ENCODE peak calls at places on chromosomes 13 and 19, in eight cellular contexts. P, D, U, R, E, I, N and K are unnamed samples. For H3K27me3, the result is how much of the 10 kb centered on the place peaks cover.

GRCh38 chr19:8697671-8698432 is 743 bp downstream of the ACTL9 start:
- DNase-seq in P (no peak), D (no peak), U (no peak), R (no peak), E (no peak), I (no peak), N (no peak), K (no peak)

GRCh38 chr13:49977992-49978391 is 18.9 kb upstream of the TRIM13 start:
- DNase-seq in P (no peak), D (no peak), U (no peak), R (no peak), E (no peak), I (no peak), N (no peak), K (no peak)

GRCh38 chr19:33194884-33195710 is 967 bp downstream of the LRP3 start:
- DNase-seq in P (no peak), D (peak), U (peak), R (no peak), E (peak), I (no peak), N (no peak), K (no peak)

GRCh38 chr19:46821512-46822359 is 28.9 kb downstream of the AP2S1 start:
- DNase-seq in P (no peak), D (no peak), U (no peak), R (peak), E (no peak), I (no peak), N (no peak), K (no peak)

GRCh38 chr19:48638831-48639381 is 1.7 kb upstream of the DBP start:
- DNase-seq in P (no peak), D (peak), U (no peak), R (peak), E (no peak), I (no peak), N (no peak), K (no peak)

GRCh38 chr13:102033316-102033715 is 368.5 kb downstream of the FGF14 start:
- DNase-seq in P (no peak), D (no peak), U (no peak), R (no peak), E (no peak), I (no peak), N (no peak), K (no peak)

GRCh38 chr13:101942038-101942437 is 459.8 kb downstream of the FGF14 start:
- DNase-seq in P (no peak), D (no peak), U (no peak), R (no peak), E (peak), I (no peak), N (peak), K (no peak)

GRCh38 chr19:9939301-9939913 is 3.1 kb upstream of the OLFM2 start:
- DNase-seq in P (no peak), D (no peak), U (no peak), R (no peak), E (no peak), I (no peak), N (no peak), K (no peak)

GRCh38 chr13:77274126-77274525 is 52.8 kb downstream of the MYCBP2 start:
- DNase-seq in P (no peak), D (no peak), U (no peak), R (no peak), E (no peak), I (no peak), N (no peak), K (no peak)

GRCh38 chr19:7565332-7565731 is 29.8 kb downstream of the PNPLA6 start:
- DNase-seq in P (no peak), D (no peak), U (no peak), R (no peak), E (no peak), I (no peak), N (no peak), K (no peak)

GRCh38 chr19:54114340-54114826 is 1.1 kb downstream of the TFPT start:
- DNase-seq in P (no peak), D (no peak), U (peak), R (peak), E (no peak), I (no peak), N (no peak), K (no peak)

GRCh38 chr19:33399081-33399744 is 25.7 kb downstream of the CEBPG start:
- DNase-seq in P (no peak), D (no peak), U (no peak), R (peak), E (no peak), I (no peak), N (no peak), K (no peak)

GRCh38 chr19:3818479-3818878 is 32.3 kb upstream of the MATK start:
- DNase-seq in P (no peak), D (no peak), U (no peak), R (no peak), E (no peak), I (no peak), N (no peak), K (no peak)

GRCh38 chr19:13986348-13986904 is 19.7 kb downstream of the RFX1 start:
- DNase-seq in P (peak), D (peak), U (peak), R (peak), E (no peak), I (no peak), N (peak), K (no peak)

GRCh38 chr13:44237276-44237767 is 136.3 kb upstream of the SERP2 start:
- DNase-seq in P (no peak), D (peak), U (no peak), R (no peak), E (no peak), I (no peak), N (peak), K (no peak)

GRCh38 chr19:571127-571974 is 1.0 kb upstream of the BSG start:
- DNase-seq in P (no peak), D (no peak), U (peak), R (peak), E (peak), I (no peak), N (no peak), K (no peak)

GRCh38 chr19:610801-611505 is 21.3 kb downstream of the HCN2 start:
- DNase-seq in P (no peak), D (peak), U (peak), R (peak), E (no peak), I (no peak), N (peak), K (no peak)

GRCh38 chr19:10356431-10356830 is 17.0 kb upstream of the ICAM3 start:
- DNase-seq in P (no peak), D (no peak), U (no peak), R (no peak), E (no peak), I (no peak), N (no peak), K (no peak)

GRCh38 chr19:14405758-14406644 is 13.1 kb downstream of the DDX39A start:
- DNase-seq in P (no peak), D (peak), U (peak), R (peak), E (peak), I (peak), N (peak), K (no peak)

GRCh38 chr19:47729468-47729798 is 15.9 kb upstream of the NOP53 start:
- DNase-seq in P (no peak), D (peak), U (peak), R (no peak), E (no peak), I (peak), N (peak), K (no peak)

GRCh38 chr19:47280183-47280797 is 5.6 kb downstream of the INAFM1 start:
- DNase-seq in P (no peak), D (peak), U (peak), R (peak), E (peak), I (no peak), N (no peak), K (no peak)

GRCh38 chr13:108929532-108929931 is 300.1 kb downstream of the MYO16 start:
- DNase-seq in P (no peak), D (no peak), U (no peak), R (no peak), E (no peak), I (no peak), N (no peak), K (no peak)

GRCh38 chr13:99157046-99157445 is 43.6 kb upstream of the UBAC2 start:
- DNase-seq in P (no peak), D (no peak), U (no peak), R (no peak), E (no peak), I (no peak), N (no peak), K (no peak)

GRCh38 chr13:24341439-24341838 is 32.1 kb downstream of the C1QTNF9 start:
- DNase-seq in P (no peak), D (no peak), U (peak), R (no peak), E (no peak), I (peak), N (no peak), K (no peak)

GRCh38 chr19:2722541-2723344 is 1.6 kb upstream of the DIRAS1 start:
- DNase-seq in P (no peak), D (peak), U (peak), R (no peak), E (no peak), I (no peak), N (peak), K (no peak)

GRCh38 chr19:40424637-40425449 is 949 bp downstream of the SERTAD1 start:
- DNase-seq in P (no peak), D (no peak), U (no peak), R (peak), E (no peak), I (no peak), N (no peak), K (peak)

GRCh38 chr13:27005556-27005955 is 166.1 kb downstream of the USP12 start:
- DNase-seq in P (no peak), D (no peak), U (no peak), R (peak), E (no peak), I (no peak), N (no peak), K (no peak)

GRCh38 chr19:1540353-1540925 is 16.6 kb downstream of the PLK5 start:
- DNase-seq in P (no peak), D (peak), U (no peak), R (no peak), E (no peak), I (no peak), N (peak), K (no peak)

GRCh38 chr19:8526345-8527062 is 12.5 kb upstream of the ZNF414 start:
- DNase-seq in P (no peak), D (peak), U (peak), R (peak), E (peak), I (peak), N (peak), K (no peak)

GRCh38 chr13:50130686-50131051 is 115.4 kb downstream of the KCNRG start:
- DNase-seq in P (no peak), D (no peak), U (no peak), R (peak), E (no peak), I (no peak), N (no peak), K (no peak)

GRCh38 chr13:76992548-76993001 is 694 bp downstream of the CLN5 start:
- DNase-seq in P (no peak), D (peak), U (no peak), R (no peak), E (no peak), I (no peak), N (peak), K (no peak)

GRCh38 chr19:14091086-14091884 is 734 bp upstream of the SAMD1 start:
- DNase-seq in P (no peak), D (peak), U (no peak), R (peak), E (peak), I (no peak), N (peak), K (no peak)

GRCh38 chr13:112097770-112098169 is 30.8 kb downstream of the SOX1 start:
- DNase-seq in P (no peak), D (no peak), U (no peak), R (no peak), E (no peak), I (no peak), N (no peak), K (no peak)
- H3K27me3 ChIP-seq in P (half or more), D (under half), U (half or more), R (half or more), E (under half), I (under half), N (under half), K (under half)

DNA sequence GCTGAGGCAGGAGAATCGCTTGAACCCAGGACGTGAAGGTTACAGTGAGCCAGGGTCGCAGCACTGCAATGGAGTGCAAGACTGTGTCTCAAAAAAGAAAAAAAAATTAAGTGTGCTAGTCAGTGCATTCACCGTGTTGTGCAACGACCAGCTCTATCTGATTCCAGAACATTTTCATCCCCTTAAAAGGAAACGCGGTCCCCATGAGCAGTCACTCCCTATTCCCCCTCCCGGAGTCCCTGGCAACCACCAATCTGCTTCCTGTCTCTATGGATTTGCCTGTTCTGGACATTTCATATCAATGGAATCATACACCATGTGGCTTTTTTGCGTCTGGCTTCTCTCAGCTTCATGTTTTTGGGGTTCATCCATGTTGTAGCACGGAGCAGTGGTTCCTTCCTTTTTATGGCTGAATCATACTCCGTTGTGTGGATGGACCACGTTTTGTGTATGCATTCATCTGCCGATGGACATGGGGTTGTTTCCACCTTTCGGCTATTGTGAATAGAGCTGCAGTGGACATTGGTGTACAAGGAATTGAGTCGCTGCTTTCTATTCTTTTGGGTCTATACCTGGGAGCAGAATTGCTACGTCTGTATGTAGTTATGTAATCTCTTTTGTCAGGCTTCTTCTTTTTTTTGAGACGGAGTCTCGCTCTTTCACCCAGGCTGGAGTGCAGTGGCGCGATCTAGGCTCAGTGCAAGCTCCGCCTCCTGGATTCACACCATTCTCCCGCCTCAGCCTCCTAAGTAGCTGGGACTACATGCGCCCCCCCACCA is 19.8 kb downstream of the MYO9B start:
- DNase-seq in P (no peak), D (peak), U (no peak), R (no peak), E (no peak), I (no peak), N (no peak), K (no peak)
- H3K27ac ChIP-seq in P (peak), D (peak), U (peak), R (peak), E (no peak), I (no peak), N (peak), K (peak)

GRCh38 chr13:30108913-30109237 is 198.5 kb downstream of the KATNAL1 start:
- DNase-seq in P (no peak), D (no peak), U (peak), R (no peak), E (peak), I (no peak), N (no peak), K (no peak)

GRCh38 chr13:30109471-30110135 is 197.7 kb downstream of the KATNAL1 start:
- DNase-seq in P (no peak), D (no peak), U (no peak), R (no peak), E (no peak), I (no peak), N (no peak), K (no peak)

GRCh38 chr13:30107126-30107525 is 200.2 kb downstream of the KATNAL1 start:
- DNase-seq in P (no peak), D (no peak), U (no peak), R (no peak), E (no peak), I (no peak), N (peak), K (no peak)

GRCh38 chr13:30107536-30108136 is 199.7 kb downstream of the KATNAL1 start:
- DNase-seq in P (no peak), D (no peak), U (peak), R (no peak), E (no peak), I (no peak), N (no peak), K (no peak)

DNA sequence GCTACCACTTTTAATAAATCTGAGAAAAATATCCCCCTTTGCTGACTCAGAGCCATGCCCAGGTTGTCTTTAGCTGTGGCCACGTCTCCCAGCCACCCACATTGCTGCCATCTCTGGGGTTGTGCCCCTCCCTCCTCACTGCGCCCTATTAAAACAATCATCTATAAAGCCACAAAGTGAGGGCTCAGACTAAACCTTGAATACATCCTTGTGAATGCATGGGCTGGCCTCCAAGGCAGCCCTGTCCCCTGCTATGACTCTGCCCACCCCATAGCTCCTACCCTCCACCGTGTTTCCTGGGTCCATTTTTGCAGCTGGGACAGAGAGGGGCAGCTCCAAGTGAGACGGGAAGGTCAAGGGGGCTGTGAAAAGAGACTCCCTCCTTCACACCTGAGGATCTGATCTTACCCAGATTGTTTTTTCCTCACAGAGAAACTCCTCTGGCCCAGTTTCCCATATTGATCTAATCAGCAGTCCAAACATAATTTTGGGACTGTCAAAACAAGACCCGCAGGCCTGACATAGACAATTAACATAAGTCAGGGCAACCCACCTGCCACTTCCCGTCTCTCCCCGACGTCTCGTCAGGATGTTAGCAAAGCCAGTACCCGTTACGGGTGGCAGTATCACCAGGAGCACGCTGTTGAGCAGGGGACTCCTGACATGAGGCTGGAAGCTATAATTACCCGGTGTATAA is 199.0 kb downstream of the KATNAL1 start:
- DNase-seq in P (no peak), D (no peak), U (no peak), R (no peak), E (no peak), I (no peak), N (no peak), K (no peak)
- TF ChIP-seq POLR2A in P (no peak), D (no peak), U (no peak), R (no peak), E (no peak), I (no peak), N (no peak), K (no peak)

GRCh38 chr13:95356916-95357315 is 55.7 kb upstream of the ABCC4 start:
- DNase-seq in P (no peak), D (no peak), U (no peak), R (peak), E (no peak), I (no peak), N (no peak), K (no peak)
- H3K27me3 ChIP-seq in P (under half), D (under half), U (under half), R (under half), E (under half), I (under half), N (under half), K (under half)